ENCODE peak calls at places on chromosomes 16 and 17, in five cellular contexts. One of them, this sample, is unnamed.
A peak's percentile ranks its signal among the peaks of the same experiment; 100 is the strongest.

GRCh38 chr17:80345841-80346497 is 69.0 kb upstream of the ENDOV start:
- DNase-seq in cardiac fibroblast: no peak
- DNase-seq in neural progenitor cell: no peak
- DNase-seq in GM03348: no peak
- DNase-seq in H4: no peak
- DNase-seq in this sample: no peak

GRCh38 chr17:47335101-47335936 is 11.6 kb downstream of the EFCAB13 start:
- DNase-seq in cardiac fibroblast: no peak
- DNase-seq in neural progenitor cell: no peak
- DNase-seq in GM03348: no peak
- DNase-seq in H4: no peak
- DNase-seq in this sample: no peak

GRCh38 chr16:17817260-17817659 is 346.5 kb upstream of the XYLT1 start:
- DNase-seq in cardiac fibroblast: no peak
- DNase-seq in neural progenitor cell: no peak
- DNase-seq in GM03348: no peak
- DNase-seq in H4: no peak
- DNase-seq in this sample: no peak

GRCh38 chr17:78137392-78138203 is 7.0 kb downstream of the TMC8 start:
- DNase-seq in cardiac fibroblast: no peak
- DNase-seq in neural progenitor cell: no peak
- DNase-seq in GM03348: no peak
- DNase-seq in H4: no peak
- DNase-seq in this sample: peak; percentile 57

GRCh38 chr17:41687828-41688640 is 651 bp upstream of the EIF1 start:
- DNase-seq in cardiac fibroblast: peak; percentile 53
- DNase-seq in neural progenitor cell: no peak
- DNase-seq in GM03348: no peak
- DNase-seq in H4: peak; percentile 68
- DNase-seq in this sample: peak; percentile 46

GRCh38 chr17:81484195-81484979 is 28.2 kb downstream of the ACTG1 start:
- DNase-seq in cardiac fibroblast: peak; percentile 84
- DNase-seq in neural progenitor cell: peak; percentile 96
- DNase-seq in GM03348: peak; percentile 93
- DNase-seq in H4: peak; percentile 64
- DNase-seq in this sample: peak; percentile 92

GRCh38 chr16:12531937-12532336 is 271.8 kb downstream of the CPPED1 start:
- DNase-seq in cardiac fibroblast: no peak
- DNase-seq in neural progenitor cell: no peak
- DNase-seq in GM03348: peak; percentile 33
- DNase-seq in H4: no peak
- DNase-seq in this sample: no peak

GRCh38 chr16:11354733-11355574 is 9.7 kb downstream of the RMI2 start:
- DNase-seq in cardiac fibroblast: peak; percentile 62
- DNase-seq in neural progenitor cell: no peak
- DNase-seq in GM03348: no peak
- DNase-seq in H4: peak; percentile 71
- DNase-seq in this sample: no peak

GRCh38 chr16:30557397-30557949 is 701 bp downstream of the ZNF764 start:
- DNase-seq in cardiac fibroblast: no peak
- DNase-seq in neural progenitor cell: peak; percentile 27
- DNase-seq in GM03348: peak; percentile 24
- DNase-seq in H4: no peak
- DNase-seq in this sample: no peak

GRCh38 chr17:56978441-56979090 is 635 bp downstream of the SCPEP1 start:
- DNase-seq in cardiac fibroblast: peak; percentile 22
- DNase-seq in neural progenitor cell: no peak
- DNase-seq in GM03348: no peak
- DNase-seq in H4: no peak
- DNase-seq in this sample: no peak

GRCh38 chr17:50934672-50935200 is 68.6 kb upstream of the TOB1 start:
- DNase-seq in cardiac fibroblast: no peak
- DNase-seq in neural progenitor cell: no peak
- DNase-seq in GM03348: no peak
- DNase-seq in H4: no peak
- DNase-seq in this sample: no peak

GRCh38 chr16:2968738-2969544 is at the start of gene PAQR4:
- DNase-seq in cardiac fibroblast: peak; percentile 89
- DNase-seq in neural progenitor cell: peak; percentile 98
- DNase-seq in GM03348: peak; percentile 97
- DNase-seq in H4: peak; percentile 69
- DNase-seq in this sample: peak; percentile 92

GRCh38 chr17:82463881-82464566 is 5.5 kb downstream of the NARF start:
- DNase-seq in cardiac fibroblast: no peak
- DNase-seq in neural progenitor cell: no peak
- DNase-seq in GM03348: no peak
- DNase-seq in H4: no peak
- DNase-seq in this sample: no peak

GRCh38 chr16:69108905-69109252 is 3.4 kb downstream of the HAS3 start:
- DNase-seq in cardiac fibroblast: no peak
- DNase-seq in neural progenitor cell: no peak
- DNase-seq in GM03348: no peak
- DNase-seq in H4: no peak
- DNase-seq in this sample: no peak

GRCh38 chr16:8949536-8950418 is 13.9 kb downstream of the USP7 start:
- DNase-seq in cardiac fibroblast: no peak
- DNase-seq in neural progenitor cell: no peak
- DNase-seq in GM03348: no peak
- DNase-seq in H4: no peak
- DNase-seq in this sample: no peak

GRCh38 chr16:46720619-46721018 is 27.5 kb downstream of the MYLK3 start:
- DNase-seq in cardiac fibroblast: no peak
- DNase-seq in neural progenitor cell: no peak
- DNase-seq in GM03348: no peak
- DNase-seq in H4: no peak
- DNase-seq in this sample: no peak

GRCh38 chr17:8740486-8740885 is 4.2 kb downstream of the CCDC42 start:
- DNase-seq in cardiac fibroblast: no peak
- DNase-seq in neural progenitor cell: peak; percentile 36
- DNase-seq in GM03348: no peak
- DNase-seq in H4: no peak
- DNase-seq in this sample: peak; percentile 70

GRCh38 chr17:64687959-64688358 is 25.9 kb upstream of the SMURF2 start:
- DNase-seq in cardiac fibroblast: peak; percentile 36
- DNase-seq in neural progenitor cell: no peak
- DNase-seq in GM03348: peak; percentile 78
- DNase-seq in H4: no peak
- DNase-seq in this sample: no peak

GRCh38 chr17:79414063-79414462 is 196.8 kb downstream of the RBFOX3 start:
- DNase-seq in cardiac fibroblast: no peak
- DNase-seq in neural progenitor cell: no peak
- DNase-seq in GM03348: no peak
- DNase-seq in H4: no peak
- DNase-seq in this sample: no peak

GRCh38 chr16:19458722-19459379 is 41.2 kb downstream of the TMC5 start:
- DNase-seq in cardiac fibroblast: no peak
- DNase-seq in neural progenitor cell: no peak
- DNase-seq in GM03348: no peak
- DNase-seq in H4: no peak
- DNase-seq in this sample: peak; percentile 50

GRCh38 chr16:86590501-86591144 is 12.3 kb downstream of the FOXL1 start:
- DNase-seq in cardiac fibroblast: peak; percentile 73
- DNase-seq in neural progenitor cell: no peak
- DNase-seq in GM03348: peak; percentile 72
- DNase-seq in H4: peak; percentile 90
- DNase-seq in this sample: no peak

GRCh38 chr17:45063198-45063597 is 2.1 kb downstream of the NMT1 start:
- DNase-seq in cardiac fibroblast: no peak
- DNase-seq in neural progenitor cell: no peak
- DNase-seq in GM03348: no peak
- DNase-seq in H4: no peak
- DNase-seq in this sample: no peak

GRCh38 chr17:6455321-6455705 is 11.1 kb downstream of the PIMREG start:
- DNase-seq in cardiac fibroblast: peak; percentile 35
- DNase-seq in neural progenitor cell: peak; percentile 78
- DNase-seq in GM03348: no peak
- DNase-seq in H4: no peak
- DNase-seq in this sample: peak; percentile 76

GRCh38 chr17:32382526-32383223 is 32.7 kb downstream of the ZNF207 start:
- DNase-seq in cardiac fibroblast: no peak
- DNase-seq in neural progenitor cell: no peak
- DNase-seq in GM03348: no peak
- DNase-seq in H4: no peak
- DNase-seq in this sample: no peak

GRCh38 chr16:46747777-46748651 is at the start of gene MYLK3:
- DNase-seq in cardiac fibroblast: peak; percentile 60
- DNase-seq in neural progenitor cell: peak; percentile 30
- DNase-seq in GM03348: no peak
- DNase-seq in H4: no peak
- DNase-seq in this sample: peak; percentile 78

GRCh38 chr17:70190959-70191805 is 21.9 kb downstream of the KCNJ2 start:
- DNase-seq in cardiac fibroblast: no peak
- DNase-seq in neural progenitor cell: no peak
- DNase-seq in GM03348: no peak
- DNase-seq in H4: no peak
- DNase-seq in this sample: peak; percentile 9

GRCh38 chr17:27529230-27529796 is 73.1 kb downstream of the KSR1 start:
- DNase-seq in cardiac fibroblast: peak; percentile 72
- DNase-seq in neural progenitor cell: no peak
- DNase-seq in GM03348: no peak
- DNase-seq in H4: peak; percentile 88
- DNase-seq in this sample: no peak

GRCh38 chr16:27764427-27764826 is 214.5 kb downstream of the KATNIP start:
- DNase-seq in cardiac fibroblast: no peak
- DNase-seq in neural progenitor cell: no peak
- DNase-seq in GM03348: no peak
- DNase-seq in H4: no peak
- DNase-seq in this sample: no peak

GRCh38 chr17:2485543-2485942 is 26.1 kb downstream of the METTL16 start:
- DNase-seq in cardiac fibroblast: peak; percentile 57
- DNase-seq in neural progenitor cell: no peak
- DNase-seq in GM03348: peak; percentile 13
- DNase-seq in H4: no peak
- DNase-seq in this sample: no peak

GRCh38 chr17:55301521-55302406 is 37.0 kb downstream of the HLF start:
- DNase-seq in cardiac fibroblast: peak; percentile 34
- DNase-seq in neural progenitor cell: no peak
- DNase-seq in GM03348: no peak
- DNase-seq in H4: no peak
- DNase-seq in this sample: no peak

GRCh38 chr17:14311186-14311705 is 10.4 kb downstream of the HS3ST3B1 start:
- DNase-seq in cardiac fibroblast: no peak
- DNase-seq in neural progenitor cell: no peak
- DNase-seq in GM03348: no peak
- DNase-seq in H4: no peak
- DNase-seq in this sample: no peak